ENCODE peak calls at places on chromosomes 3 and 15, in six cellular contexts. O, H, A, I, D and Q are unnamed samples.

GRCh38 chr15:89087066-89087829 is 1.0 kb upstream of the ABHD2 start:
- DNase-seq in O (peak), I (no peak), D (no peak), A (no peak), H (no peak), Q (no peak)

GRCh38 chr15:77457619-77458265 is 37.1 kb downstream of the HMG20A start:
- DNase-seq in D (no peak), I (peak), A (no peak), O (no peak), H (peak), Q (peak)

GRCh38 chr3:22569570-22569969 is 633.6 kb upstream of the UBE2E2 start:
- DNase-seq in H (no peak), O (no peak), D (no peak), A (no peak), I (no peak), Q (no peak)

GRCh38 chr3:183745300-183746098 is 47.9 kb downstream of the YEATS2 start:
- DNase-seq in A (no peak), D (no peak), O (no peak), H (no peak), I (no peak), Q (peak)

GRCh38 chr15:32840481-32841245 is 122.9 kb downstream of the GREM1 start:
- DNase-seq in D (no peak), A (no peak), H (no peak), I (peak), O (no peak), Q (no peak)

GRCh38 chr3:42613462-42613861 is 13.0 kb downstream of the NKTR start:
- DNase-seq in A (no peak), O (no peak), H (no peak), I (no peak), D (no peak), Q (no peak)

GRCh38 chr3:111591555-111591954 is 3.6 kb downstream of the ZBED2 start:
- DNase-seq in O (no peak), I (no peak), A (no peak), H (no peak), D (no peak), Q (no peak)

GRCh38 chr3:13130464-13131193 is 57.4 kb upstream of the IQSEC1 start:
- DNase-seq in D (no peak), A (no peak), O (no peak), I (no peak), H (no peak), Q (no peak)

GRCh38 chr15:84611631-84612030 is 10.8 kb downstream of the ZSCAN2 start:
- DNase-seq in I (no peak), A (no peak), D (no peak), H (no peak), O (no peak), Q (no peak)

GRCh38 chr3:142211034-142211433 is 14.4 kb downstream of the GK5 start:
- DNase-seq in A (peak), I (peak), O (no peak), D (no peak), H (no peak), Q (no peak)

GRCh38 chr3:36796896-36797295 is 32.5 kb upstream of the DCLK3 start:
- DNase-seq in D (no peak), A (no peak), O (peak), H (no peak), I (no peak), Q (no peak)

GRCh38 chr15:42203891-42204290 is 4.2 kb downstream of the VPS39 start:
- DNase-seq in I (no peak), A (no peak), D (no peak), O (no peak), H (no peak), Q (no peak)

GRCh38 chr3:51706788-51707731 is at the start of gene GRM2:
- DNase-seq in D (peak), A (no peak), I (peak), O (no peak), H (peak), Q (peak)

GRCh38 chr3:114879059-114880031 is 267.7 kb downstream of the ZBTB20 start:
- DNase-seq in H (peak), I (peak), A (no peak), D (no peak), O (peak), Q (no peak)

GRCh38 chr3:140365872-140366697 is 311.8 kb upstream of the TRIM42 start:
- DNase-seq in O (no peak), D (no peak), I (no peak), A (no peak), H (no peak), Q (no peak)

GRCh38 chr15:67130673-67131601 is 65.5 kb downstream of the SMAD3 start:
- DNase-seq in A (no peak), I (no peak), D (no peak), H (no peak), O (no peak), Q (no peak)

GRCh38 chr15:51589881-51590570 is 32.5 kb downstream of the DMXL2 start:
- DNase-seq in O (no peak), H (no peak), D (no peak), A (no peak), I (no peak), Q (no peak)

GRCh38 chr3:54891540-54891897 is 36.3 kb downstream of the LRTM1 start:
- DNase-seq in O (peak), I (peak), D (no peak), H (peak), A (no peak), Q (peak)

GRCh38 chr15:58299311-58299850 is 132.4 kb upstream of the LIPC start:
- DNase-seq in O (peak), D (no peak), A (no peak), H (no peak), I (peak), Q (peak)

GRCh38 chr3:7934362-7934761 is 567.3 kb upstream of the LMCD1 start:
- DNase-seq in D (no peak), H (no peak), A (no peak), I (no peak), O (no peak), Q (no peak)

GRCh38 chr15:98809273-98809672 is 160.9 kb downstream of the IGF1R start:
- DNase-seq in A (no peak), H (no peak), O (no peak), D (no peak), I (no peak), Q (no peak)

GRCh38 chr3:149609595-149609994 is 48.2 kb downstream of the WWTR1 start:
- DNase-seq in A (no peak), O (no peak), D (no peak), H (no peak), I (no peak), Q (no peak)

GRCh38 chr15:22893081-22893480 is 54.6 kb downstream of the NIPA2 start:
- DNase-seq in D (no peak), I (no peak), H (no peak), A (no peak), O (no peak), Q (no peak)

GRCh38 chr3:188683032-188683491 is 488.7 kb upstream of the TPRG1 start:
- DNase-seq in H (peak), I (peak), A (no peak), D (no peak), O (peak), Q (peak)

GRCh38 chr3:37523361-37523760 is 338.3 kb upstream of the CTDSPL start:
- DNase-seq in H (no peak), D (no peak), I (no peak), O (no peak), A (no peak), Q (no peak)

GRCh38 chr3:32132121-32132520 is 25.7 kb downstream of the GPD1L start:
- DNase-seq in I (no peak), D (no peak), O (no peak), A (no peak), H (no peak), Q (no peak)

GRCh38 chr15:83747050-83747717 is 93.3 kb downstream of the ADAMTSL3 start:
- DNase-seq in H (no peak), A (no peak), O (peak), D (no peak), I (peak), Q (peak)

GRCh38 chr3:111081008-111081545 is 9.5 kb downstream of the NECTIN3 start:
- DNase-seq in A (no peak), I (peak), H (no peak), O (no peak), D (no peak), Q (no peak)

GRCh38 chr15:34297059-34297458 is 40.5 kb downstream of the SLC12A6 start:
- DNase-seq in H (no peak), I (no peak), A (no peak), D (no peak), O (no peak), Q (no peak)

GRCh38 chr3:50658831-50659230 is 15.9 kb upstream of the DOCK3 start:
- DNase-seq in D (peak), A (no peak), H (no peak), O (no peak), I (no peak), Q (no peak)

GRCh38 chr15:80436511-80437307 is 32.5 kb downstream of the ARNT2 start:
- DNase-seq in H (no peak), I (peak), O (peak), A (no peak), D (no peak), Q (no peak)

GRCh38 chr3:12750223-12750622 is 8.8 kb downstream of the TMEM40 start:
- DNase-seq in D (no peak), O (peak), A (no peak), I (peak), H (peak), Q (peak)

GRCh38 chr15:98647026-98647773 is 1.1 kb upstream of the IGF1R start:
- DNase-seq in H (no peak), D (peak), O (peak), I (peak), A (peak), Q (no peak)

GRCh38 chr15:66007663-66008262 is 138.5 kb downstream of the RAB11A start:
- DNase-seq in I (no peak), O (no peak), H (no peak), A (no peak), D (no peak), Q (no peak)

GRCh38 chr3:17865626-17866025 is 123.2 kb upstream of the TBC1D5 start:
- DNase-seq in A (no peak), O (no peak), H (no peak), D (no peak), I (no peak), Q (no peak)

GRCh38 chr3:65524544-65525070 is 514.1 kb downstream of the MAGI1 start:
- DNase-seq in H (no peak), O (no peak), D (no peak), I (no peak), A (no peak), Q (no peak)

GRCh38 chr3:45606991-45607712 is 12.6 kb downstream of the LIMD1 start:
- DNase-seq in H (no peak), I (peak), A (no peak), O (no peak), D (no peak), Q (no peak)

GRCh38 chr15:91065505-91065904 is 34.6 kb upstream of the SV2B start:
- DNase-seq in D (no peak), I (no peak), A (no peak), O (no peak), H (no peak), Q (no peak)